ENCODE peak calls at places on chromosomes 13 and 19, in eight cellular contexts. J is BJ, F is lower leg skin, U is mesothelial cell of epicardium, D is colonic mucosa, E is GM13977, V is neural progenitor cell, R is lower lobe of right lung. G is an unnamed sample.

GRCh38 chr13:40617801-40618356 is 48.6 kb downstream of the FOXO1 start:
- DNase-seq in J (no peak), F (no peak), U (no peak), D (no peak), E (no peak), V (no peak), R (no peak), G (no peak)

GRCh38 chr19:46297700-46298476 is 1.0 kb downstream of the HIF3A start:
- DNase-seq in J (no peak), F (peak), U (no peak), D (peak), E (no peak), V (peak), R (peak), G (no peak)

GRCh38 chr19:12985049-12985776 is 10.1 kb upstream of the NFIX start:
- DNase-seq in J (no peak), F (peak), U (no peak), D (peak), E (no peak), V (peak), R (no peak), G (no peak)

GRCh38 chr19:54023191-54023590 is 31.8 kb downstream of the CACNG6 start:
- DNase-seq in J (no peak), F (no peak), U (no peak), D (no peak), E (no peak), V (no peak), R (no peak), G (no peak)

GRCh38 chr13:66689628-66690027 is 540.5 kb downstream of the PCDH9 start:
- DNase-seq in J (no peak), F (no peak), U (no peak), D (no peak), E (no peak), V (peak), R (no peak), G (no peak)

GRCh38 chr13:51584731-51585191 is 499 bp downstream of the WDFY2 start:
- DNase-seq in J (no peak), F (peak), U (peak), D (peak), E (peak), V (peak), R (peak), G (no peak)

GRCh38 chr13:23960566-23961156 is 63.4 kb upstream of the C1QTNF9B start:
- DNase-seq in J (no peak), F (no peak), U (no peak), D (no peak), E (no peak), V (peak), R (no peak), G (no peak)

GRCh38 chr13:47178090-47178950 is 281.5 kb upstream of the HTR2A start:
- DNase-seq in J (no peak), F (no peak), U (no peak), D (no peak), E (no peak), V (no peak), R (no peak), G (no peak)

GRCh38 chr19:29119582-29119981 is 93.4 kb downstream of the UQCRFS1 start:
- DNase-seq in J (no peak), F (no peak), U (no peak), D (no peak), E (no peak), V (peak), R (no peak), G (no peak)

GRCh38 chr19:56066152-56067023 is 54.7 kb downstream of the ZNF787 start:
- DNase-seq in J (no peak), F (no peak), U (no peak), D (peak), E (peak), V (peak), R (peak), G (no peak)

GRCh38 chr19:57583521-57584416 is at the start of gene ZIK1:
- DNase-seq in J (peak), F (peak), U (peak), D (peak), E (peak), V (peak), R (peak), G (peak)

GRCh38 chr19:48455171-48455907 is at the start of gene KCNJ14:
- DNase-seq in J (no peak), F (no peak), U (no peak), D (no peak), E (no peak), V (no peak), R (peak), G (no peak)

GRCh38 chr19:15197275-15198005 is 3.4 kb downstream of the NOTCH3 start:
- DNase-seq in J (no peak), F (no peak), U (no peak), D (no peak), E (no peak), V (no peak), R (no peak), G (no peak)

GRCh38 chr19:49512970-49513745 is 697 bp downstream of the FCGRT start:
- DNase-seq in J (no peak), F (peak), U (no peak), D (peak), E (peak), V (peak), R (peak), G (no peak)

GRCh38 chr19:35288843-35289355 is 3.1 kb upstream of the MAG start:
- DNase-seq in J (no peak), F (no peak), U (no peak), D (no peak), E (no peak), V (no peak), R (no peak), G (no peak)
- TF ChIP-seq CTCF in J (no peak), F (no peak), U (no peak), D (no peak), E (no peak), V (no peak), R (no peak), G (no peak)

DNA sequence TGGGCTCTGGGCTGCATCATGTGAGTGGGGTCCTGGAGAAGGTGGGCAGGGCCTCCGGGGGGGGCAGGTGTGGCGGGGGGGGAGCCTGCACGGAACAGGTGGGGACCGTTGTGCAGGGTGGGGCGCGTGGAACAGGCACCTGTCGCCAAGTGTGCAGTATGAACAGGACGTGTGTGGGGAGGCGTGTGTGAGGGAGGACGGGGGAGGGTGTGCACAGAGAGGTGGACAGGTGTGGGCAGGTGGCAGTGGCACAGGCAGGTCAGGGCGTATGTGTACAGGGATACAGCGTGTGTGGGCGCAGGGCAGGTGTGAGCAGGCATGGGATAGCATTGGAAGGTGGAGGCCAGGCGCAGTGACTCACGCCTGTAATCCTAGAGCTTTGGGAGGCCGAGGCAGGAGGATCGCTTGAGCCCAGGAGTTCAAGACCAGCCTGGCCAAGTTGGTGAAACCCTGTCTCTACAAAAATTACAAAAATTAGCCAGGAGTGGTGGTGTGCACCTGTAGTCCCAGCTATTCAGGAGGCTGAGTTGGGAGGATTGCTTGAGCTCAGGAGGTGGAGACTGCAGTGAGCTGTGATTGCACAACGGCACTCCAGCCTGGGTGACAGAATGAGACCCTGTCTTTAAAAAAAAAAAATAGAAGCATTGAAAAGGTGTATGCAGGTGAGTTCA is 3.2 kb downstream of the PLK5 start:
- DNase-seq in J (no peak), F (no peak), U (no peak), D (no peak), E (no peak), V (no peak), R (no peak), G (no peak)
- TF ChIP-seq CTCF in J (no peak), F (no peak), U (no peak), D (no peak), E (no peak), V (no peak), R (no peak), G (no peak)

DNA sequence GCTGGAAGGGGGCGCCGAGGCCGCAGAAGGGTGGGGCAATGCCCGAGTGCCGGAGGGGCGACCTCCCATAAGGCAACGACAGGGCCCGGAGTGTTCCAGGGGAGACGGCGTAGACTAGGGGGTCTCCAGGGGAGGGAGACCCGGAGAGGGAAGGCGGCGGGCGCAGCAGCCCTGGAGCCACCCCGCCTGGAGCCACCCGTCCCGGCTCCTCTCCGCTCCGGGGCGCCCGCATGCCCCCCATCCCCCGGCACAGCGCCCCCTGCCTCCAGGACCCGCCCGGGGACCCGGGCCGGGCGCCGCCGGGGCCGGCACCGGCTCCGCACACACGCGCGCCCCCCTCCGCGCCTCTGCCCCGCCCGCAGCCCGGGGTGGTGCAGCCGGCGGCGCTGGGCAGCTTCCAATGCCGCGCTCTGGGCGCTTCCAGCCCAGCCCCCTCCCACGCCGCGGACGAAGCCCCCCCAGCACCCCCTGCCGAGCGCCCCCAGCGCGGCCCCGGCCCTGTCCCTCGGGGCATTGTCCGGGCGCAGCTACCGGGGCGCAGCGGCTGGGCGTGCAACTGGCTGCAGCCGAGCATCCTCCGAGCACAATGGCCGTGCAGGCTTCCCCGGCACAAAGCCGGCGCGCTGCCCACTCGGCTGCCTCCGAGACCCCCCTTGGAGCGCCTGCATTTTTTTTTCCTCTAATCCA is 519 bp downstream of the PTPRS start:
- DNase-seq in J (no peak), F (no peak), U (no peak), D (no peak), E (peak), V (peak), R (no peak), G (no peak)
- TF ChIP-seq CTCF in J (no peak), F (no peak), U (no peak), D (no peak), E (peak), V (peak), R (no peak), G (no peak)

GRCh38 chr13:31365630-31366029 is 165.9 kb downstream of the B3GLCT start:
- DNase-seq in J (no peak), F (no peak), U (no peak), D (no peak), E (no peak), V (no peak), R (no peak), G (no peak)

GRCh38 chr13:31361673-31362072 is 161.9 kb downstream of the B3GLCT start:
- DNase-seq in J (no peak), F (no peak), U (no peak), D (no peak), E (no peak), V (no peak), R (no peak), G (no peak)

GRCh38 chr13:31372454-31372853 is 172.7 kb downstream of the B3GLCT start:
- DNase-seq in J (no peak), F (no peak), U (no peak), D (no peak), E (no peak), V (no peak), R (no peak), G (no peak)

GRCh38 chr13:31369213-31369612 is 169.4 kb downstream of the B3GLCT start:
- DNase-seq in J (no peak), F (no peak), U (no peak), D (no peak), E (no peak), V (no peak), R (no peak), G (no peak)

GRCh38 chr13:31367410-31367809 is 167.6 kb downstream of the B3GLCT start:
- DNase-seq in J (no peak), F (no peak), U (no peak), D (no peak), E (no peak), V (no peak), R (no peak), G (no peak)
- TF ChIP-seq CTCF in J (no peak), F (no peak), U (no peak), D (no peak), E (no peak), V (no peak), R (no peak), G (no peak)

GRCh38 chr13:33004454-33004853 is 11.8 kb upstream of the KL start:
- DNase-seq in J (no peak), F (peak), U (no peak), D (no peak), E (no peak), V (no peak), R (no peak), G (no peak)
- TF ChIP-seq CTCF in J (no peak), F (no peak), U (no peak), D (no peak), E (no peak), V (no peak), R (no peak), G (no peak)

G was measured in epithelial cell of proximal tubule.